ENCODE peak calls at places on chromosomes 3 and 15, in six cellular contexts. T is ACHN, G is HL-60, W is T-helper 17 cell, I is AML-193, K is islet precursor cell. B is an unnamed sample.

GRCh38 chr15:46077220-46077619 is 442.4 kb downstream of the SQOR start:
- DNase-seq in K (no peak), I (no peak), W (no peak), G (no peak), T (no peak), B (no peak)

GRCh38 chr3:98731720-98732238 is 31.4 kb upstream of the ST3GAL6 start:
- DNase-seq in W (no peak), K (no peak), T (no peak), G (no peak), I (no peak), B (no peak)

GRCh38 chr15:85742186-85742751 is 52.5 kb downstream of the KLHL25 start:
- DNase-seq in G (peak), W (no peak), T (no peak), I (no peak), K (no peak), B (no peak)

GRCh38 chr15:37102315-37103021 is 2.1 kb upstream of the MEIS2 start:
- DNase-seq in I (no peak), W (no peak), G (no peak), K (peak), T (peak), B (peak)

GRCh38 chr15:64749999-64750657 is 25.3 kb downstream of the RBPMS2 start:
- DNase-seq in K (peak), T (peak), W (no peak), I (no peak), G (no peak), B (peak)

GRCh38 chr3:179995406-179995805 is 41.3 kb downstream of the PEX5L start:
- DNase-seq in K (no peak), I (no peak), G (no peak), W (no peak), T (no peak), B (no peak)

GRCh38 chr3:178182337-178182761 is 353.9 kb upstream of the KCNMB2 start:
- DNase-seq in I (no peak), W (no peak), K (no peak), T (no peak), G (no peak), B (no peak)

GRCh38 chr3:17733270-17733669 is 9.2 kb downstream of the TBC1D5 start:
- DNase-seq in K (no peak), W (no peak), T (no peak), I (no peak), G (no peak), B (no peak)

GRCh38 chr3:189967254-189967865 is 153.3 kb downstream of the P3H2 start:
- DNase-seq in I (peak), T (peak), W (no peak), K (no peak), G (peak), B (no peak)

GRCh38 chr3:153246805-153247204 is 84.8 kb downstream of the RAP2B start:
- DNase-seq in T (no peak), G (no peak), K (no peak), W (no peak), I (peak), B (no peak)

GRCh38 chr3:73188707-73189106 is 127.2 kb downstream of the EBLN2 start:
- DNase-seq in W (no peak), K (no peak), T (no peak), G (no peak), I (no peak), B (no peak)

GRCh38 chr3:146803746-146804145 is 198.6 kb upstream of the PLSCR5 start:
- DNase-seq in T (no peak), W (no peak), I (no peak), K (peak), G (no peak), B (peak)

GRCh38 chr3:108528459-108529231 is 18.2 kb upstream of the MYH15 start:
- DNase-seq in W (no peak), I (peak), T (no peak), G (peak), K (no peak), B (no peak)

GRCh38 chr3:59444293-59444671 is 394.5 kb upstream of the CFAP20DC start:
- DNase-seq in I (no peak), W (no peak), T (no peak), K (no peak), G (no peak), B (no peak)

GRCh38 chr3:125150525-125151436 is 61.8 kb downstream of the SLC12A8 start:
- DNase-seq in K (peak), I (peak), W (no peak), T (peak), G (peak), B (peak)

GRCh38 chr3:84968701-84969235 is 10.0 kb downstream of the CADM2 start:
- DNase-seq in K (no peak), I (no peak), W (no peak), G (no peak), T (no peak), B (no peak)

GRCh38 chr3:111812680-111813079 is 46.4 kb upstream of the PHLDB2 start:
- DNase-seq in G (no peak), I (no peak), K (no peak), W (no peak), T (peak), B (no peak)

GRCh38 chr3:184155644-184156521 is 706 bp downstream of the DVL3 start:
- DNase-seq in G (peak), I (no peak), K (peak), T (peak), W (no peak), B (peak)

GRCh38 chr15:75349851-75350588 is 3.2 kb downstream of the NEIL1 start:
- DNase-seq in W (peak), T (no peak), I (peak), G (peak), K (peak), B (no peak)

GRCh38 chr15:45424429-45424828 is 46.1 kb upstream of the GATM start:
- DNase-seq in W (no peak), G (no peak), K (no peak), I (no peak), T (no peak), B (no peak)

GRCh38 chr3:193938613-193939012 is 197.3 kb upstream of the HES1 start:
- DNase-seq in K (no peak), I (no peak), T (no peak), W (no peak), G (no peak), B (peak)

GRCh38 chr3:143736205-143736604 is 112.1 kb downstream of the SLC9A9 start:
- DNase-seq in K (no peak), G (no peak), T (no peak), I (no peak), W (no peak), B (no peak)

GRCh38 chr3:57852896-57853295 is 96.8 kb downstream of the SLMAP start:
- DNase-seq in T (peak), W (no peak), K (no peak), I (peak), G (no peak), B (no peak)

GRCh38 chr3:151795276-151795675 is 18.6 kb upstream of the AADAC start:
- DNase-seq in W (no peak), G (no peak), I (no peak), K (no peak), T (peak), B (no peak)

GRCh38 chr15:27826411-27826810 is 272.7 kb downstream of the OCA2 start:
- DNase-seq in I (no peak), G (no peak), K (no peak), T (no peak), W (no peak), B (no peak)

GRCh38 chr15:63909819-63910437 is 76.2 kb upstream of the HERC1 start:
- DNase-seq in W (no peak), I (no peak), T (no peak), G (no peak), K (no peak), B (no peak)

GRCh38 chr15:77028451-77029165 is 33.7 kb downstream of the PSTPIP1 start:
- DNase-seq in T (no peak), I (no peak), K (peak), G (no peak), W (no peak), B (no peak)

GRCh38 chr3:114498779-114499370 is 205.0 kb downstream of the TIGIT start:
- DNase-seq in I (no peak), K (peak), T (peak), W (no peak), G (no peak), B (no peak)

GRCh38 chr3:160473978-160474377 is 24.4 kb upstream of the TRIM59 start:
- DNase-seq in K (no peak), W (no peak), I (no peak), G (no peak), T (no peak), B (no peak)

GRCh38 chr15:73989001-73989798 is 2.9 kb downstream of the STOML1 start:
- DNase-seq in I (no peak), W (no peak), G (no peak), K (no peak), T (peak), B (no peak)

GRCh38 chr3:24538891-24539290 is 44.2 kb upstream of the THRB start:
- DNase-seq in K (no peak), T (no peak), W (no peak), G (no peak), I (no peak), B (no peak)